ENCODE peak calls at places on chromosomes 12 and 14, in eight cellular contexts. One of them, this sample, is unnamed.

GRCh38 chr14:57031474-57031873 is 221.2 kb upstream of the OTX2 start:
- DNase-seq in IMR-90: no peak
- DNase-seq in caudate nucleus: no peak
- DNase-seq in progenitor cell of endocrine pancreas: no peak
- DNase-seq in lung: no peak
- DNase-seq in T-cell: no peak
- DNase-seq in globus pallidus: no peak
- DNase-seq in SJSA1: no peak
- DNase-seq in this sample: no peak

GRCh38 chr12:111788178-111788654 is 21.5 kb downstream of the ALDH2 start:
- DNase-seq in IMR-90: peak; percentile 55
- DNase-seq in caudate nucleus: no peak
- DNase-seq in progenitor cell of endocrine pancreas: no peak
- DNase-seq in lung: no peak
- DNase-seq in T-cell: no peak
- DNase-seq in globus pallidus: peak; percentile 20
- DNase-seq in SJSA1: no peak
- DNase-seq in this sample: no peak

GRCh38 chr12:108565976-108566375 is 3.6 kb downstream of the ISCU start:
- DNase-seq in IMR-90: peak; percentile 73
- DNase-seq in caudate nucleus: no peak
- DNase-seq in progenitor cell of endocrine pancreas: no peak
- DNase-seq in lung: peak; percentile 79
- DNase-seq in T-cell: peak; percentile 33
- DNase-seq in globus pallidus: no peak
- DNase-seq in SJSA1: peak; percentile 13
- DNase-seq in this sample: no peak

GRCh38 chr12:12915654-12916053 is 24.3 kb downstream of the GPRC5A start:
- DNase-seq in IMR-90: no peak
- DNase-seq in caudate nucleus: no peak
- DNase-seq in progenitor cell of endocrine pancreas: no peak
- DNase-seq in lung: no peak
- DNase-seq in T-cell: no peak
- DNase-seq in globus pallidus: no peak
- DNase-seq in SJSA1: no peak
- DNase-seq in this sample: no peak

GRCh38 chr14:59427653-59428578 is 37.3 kb downstream of the GPR135 start:
- DNase-seq in IMR-90: no peak
- DNase-seq in caudate nucleus: no peak
- DNase-seq in progenitor cell of endocrine pancreas: no peak
- DNase-seq in lung: no peak
- DNase-seq in T-cell: no peak
- DNase-seq in globus pallidus: no peak
- DNase-seq in SJSA1: peak; percentile 59
- DNase-seq in this sample: no peak

GRCh38 chr14:21003788-21004346 is 4.8 kb downstream of the SLC39A2 start:
- DNase-seq in IMR-90: no peak
- DNase-seq in caudate nucleus: no peak
- DNase-seq in progenitor cell of endocrine pancreas: no peak
- DNase-seq in lung: no peak
- DNase-seq in T-cell: no peak
- DNase-seq in globus pallidus: no peak
- DNase-seq in SJSA1: no peak
- DNase-seq in this sample: no peak

GRCh38 chr14:76775695-76776305 is 14.5 kb downstream of the VASH1 start:
- DNase-seq in IMR-90: no peak
- DNase-seq in caudate nucleus: no peak
- DNase-seq in progenitor cell of endocrine pancreas: no peak
- DNase-seq in lung: no peak
- DNase-seq in T-cell: no peak
- DNase-seq in globus pallidus: no peak
- DNase-seq in SJSA1: no peak
- DNase-seq in this sample: no peak

GRCh38 chr14:92973265-92973797 is 50.4 kb downstream of the CHGA start:
- DNase-seq in IMR-90: peak; percentile 53
- DNase-seq in caudate nucleus: peak; percentile 80
- DNase-seq in progenitor cell of endocrine pancreas: peak; percentile 51
- DNase-seq in lung: peak; percentile 70
- DNase-seq in T-cell: no peak
- DNase-seq in globus pallidus: peak; percentile 90
- DNase-seq in SJSA1: peak; percentile 46
- DNase-seq in this sample: peak; percentile 87

GRCh38 chr14:101187816-101188570 is 284.5 kb upstream of the RTL1 start:
- DNase-seq in IMR-90: no peak
- DNase-seq in caudate nucleus: no peak
- DNase-seq in progenitor cell of endocrine pancreas: no peak
- DNase-seq in lung: peak; percentile 24
- DNase-seq in T-cell: no peak
- DNase-seq in globus pallidus: no peak
- DNase-seq in SJSA1: no peak
- DNase-seq in this sample: no peak